ENCODE peak calls at places on chromosomes 7 and 10, in four cellular contexts. One of them, this sample, is unnamed. For H3K36me3, the result is how much of the 10 kb centered on the place peaks cover.

GRCh38 chr7:122137291-122138077 is 6.6 kb downstream of the AASS start:
- DNase-seq in body of pancreas: no peak
- DNase-seq in pancreas: no peak
- DNase-seq in cardiac muscle cell: peak
- DNase-seq in this sample: no peak

GRCh38 chr7:44665531-44666213 is 59.2 kb downstream of the OGDH start:
- DNase-seq in body of pancreas: no peak
- DNase-seq in pancreas: no peak
- DNase-seq in cardiac muscle cell: peak
- DNase-seq in this sample: no peak

GRCh38 chr7:111098011-111098925 is 7.3 kb downstream of the LRRN3 start:
- DNase-seq in body of pancreas: no peak
- DNase-seq in pancreas: no peak
- DNase-seq in cardiac muscle cell: peak
- DNase-seq in this sample: peak

GRCh38 chr7:148142660-148143248 is 447.8 kb upstream of the C7orf33 start:
- DNase-seq in body of pancreas: peak
- DNase-seq in pancreas: no peak
- DNase-seq in cardiac muscle cell: peak
- DNase-seq in this sample: no peak

GRCh38 chr7:112023786-112024185 is 182.4 kb downstream of the DOCK4 start:
- DNase-seq in body of pancreas: no peak
- DNase-seq in pancreas: no peak
- DNase-seq in cardiac muscle cell: no peak
- DNase-seq in this sample: no peak

GRCh38 chr10:79562135-79562756 is 2.0 kb upstream of the SFTPA2 start:
- DNase-seq in body of pancreas: peak
- DNase-seq in pancreas: peak
- DNase-seq in cardiac muscle cell: peak
- DNase-seq in this sample: peak

GRCh38 chr10:88147000-88147798 is 283.8 kb downstream of the PTEN start:
- DNase-seq in body of pancreas: peak
- DNase-seq in pancreas: no peak
- DNase-seq in cardiac muscle cell: no peak
- DNase-seq in this sample: no peak

GRCh38 chr7:80815733-80816132 is 103.1 kb downstream of the SEMA3C start:
- DNase-seq in body of pancreas: no peak
- DNase-seq in pancreas: no peak
- DNase-seq in cardiac muscle cell: no peak
- DNase-seq in this sample: no peak

GRCh38 chr10:48945441-48946143 is 6.0 kb upstream of the LRRC18 start:
- DNase-seq in body of pancreas: no peak
- DNase-seq in pancreas: no peak
- DNase-seq in cardiac muscle cell: no peak
- DNase-seq in this sample: no peak

GRCh38 chr10:132388901-132389630 is 7.9 kb upstream of the PWWP2B start:
- DNase-seq in body of pancreas: peak
- DNase-seq in pancreas: peak
- DNase-seq in cardiac muscle cell: no peak
- DNase-seq in this sample: no peak

GRCh38 chr10:7070950-7071349 is 339.9 kb downstream of the SFMBT2 start:
- DNase-seq in body of pancreas: no peak
- DNase-seq in pancreas: no peak
- DNase-seq in cardiac muscle cell: no peak
- DNase-seq in this sample: no peak

GRCh38 chr10:3059974-3060373 is 7.4 kb upstream of the PFKP start:
- DNase-seq in body of pancreas: no peak
- DNase-seq in pancreas: no peak
- DNase-seq in cardiac muscle cell: no peak
- DNase-seq in this sample: peak

GRCh38 chr7:28272461-28272877 is 91.9 kb upstream of the JAZF1 start:
- DNase-seq in body of pancreas: peak
- DNase-seq in pancreas: no peak
- DNase-seq in cardiac muscle cell: peak
- DNase-seq in this sample: peak

GRCh38 chr10:35307297-35307696 is 29.0 kb upstream of the CCNY start:
- DNase-seq in body of pancreas: no peak
- DNase-seq in pancreas: no peak
- DNase-seq in cardiac muscle cell: peak
- DNase-seq in this sample: no peak

GRCh38 chr10:120505056-120505455 is 48.0 kb downstream of the PLPP4 start:
- DNase-seq in body of pancreas: no peak
- DNase-seq in pancreas: no peak
- DNase-seq in cardiac muscle cell: no peak
- DNase-seq in this sample: no peak

GRCh38 chr10:3173173-3173878 is 744 bp upstream of the PITRM1 start:
- DNase-seq in body of pancreas: peak
- DNase-seq in pancreas: peak
- DNase-seq in cardiac muscle cell: no peak
- DNase-seq in this sample: peak

GRCh38 chr7:80063855-80064254 is 70.8 kb upstream of the GNAI1 start:
- DNase-seq in body of pancreas: no peak
- DNase-seq in pancreas: no peak
- DNase-seq in cardiac muscle cell: peak
- DNase-seq in this sample: no peak

GRCh38 chr10:91287276-91287675 is 66.8 kb downstream of the PCGF5 start:
- DNase-seq in body of pancreas: no peak
- DNase-seq in pancreas: no peak
- DNase-seq in cardiac muscle cell: no peak
- DNase-seq in this sample: no peak

GRCh38 chr7:143289421-143289820 is 1.3 kb downstream of the CASP2 start:
- DNase-seq in body of pancreas: no peak
- DNase-seq in pancreas: no peak
- DNase-seq in cardiac muscle cell: no peak
- DNase-seq in this sample: no peak

GRCh38 chr7:139940866-139941265 is 111.8 kb downstream of the TBXAS1 start:
- DNase-seq in body of pancreas: no peak
- DNase-seq in pancreas: no peak
- DNase-seq in cardiac muscle cell: peak
- DNase-seq in this sample: no peak

GRCh38 chr7:127588697-127589482 is 679 bp downstream of the ARF5 start:
- DNase-seq in body of pancreas: peak
- DNase-seq in pancreas: peak
- DNase-seq in cardiac muscle cell: peak
- DNase-seq in this sample: peak

GRCh38 chr10:125038637-125039036 is 96.7 kb downstream of the ZRANB1 start:
- DNase-seq in body of pancreas: peak
- DNase-seq in pancreas: no peak
- DNase-seq in cardiac muscle cell: no peak
- DNase-seq in this sample: peak
- TF ChIP-seq CTCF in body of pancreas: no peak
- TF ChIP-seq CTCF in pancreas: no peak
- TF ChIP-seq CTCF in cardiac muscle cell: peak
- TF ChIP-seq CTCF in this sample: no peak

DNA sequence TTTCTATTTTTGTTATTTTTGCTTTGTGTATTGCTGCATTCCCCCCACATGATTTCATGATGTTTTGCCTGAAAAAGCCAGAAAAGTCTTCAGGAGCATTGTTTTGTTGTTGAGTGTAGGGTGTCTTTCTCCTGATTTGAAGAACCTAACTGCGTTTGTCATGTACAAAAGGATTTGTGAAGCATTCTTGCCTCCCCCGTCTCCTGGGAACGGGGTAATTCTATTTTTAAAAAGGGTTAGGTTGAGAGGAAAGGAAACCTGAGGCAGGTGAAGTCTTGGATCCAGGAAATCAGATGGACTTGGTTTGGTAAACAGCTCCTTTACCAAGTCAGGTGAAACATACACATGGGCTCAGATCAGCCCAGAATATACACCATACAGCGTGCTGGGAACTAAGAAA is 26.0 kb upstream of the BTBD16 start:
- DNase-seq in body of pancreas: no peak
- DNase-seq in pancreas: no peak
- DNase-seq in cardiac muscle cell: no peak
- DNase-seq in this sample: no peak
- H3K4me3 ChIP-seq in body of pancreas: no peak
- H3K4me3 ChIP-seq in pancreas: no peak
- H3K4me3 ChIP-seq in cardiac muscle cell: no peak
- H3K4me3 ChIP-seq in this sample: no peak

GRCh38 chr7:97857544-97857943 is 14.7 kb downstream of the ASNS start:
- DNase-seq in body of pancreas: no peak
- DNase-seq in pancreas: no peak
- DNase-seq in cardiac muscle cell: no peak
- DNase-seq in this sample: no peak

GRCh38 chr7:97846945-97847344 is 25.3 kb downstream of the ASNS start:
- DNase-seq in body of pancreas: no peak
- DNase-seq in pancreas: no peak
- DNase-seq in cardiac muscle cell: no peak
- DNase-seq in this sample: no peak

GRCh38 chr7:97847791-97848190 is 24.4 kb downstream of the ASNS start:
- DNase-seq in body of pancreas: no peak
- DNase-seq in pancreas: no peak
- DNase-seq in cardiac muscle cell: no peak
- DNase-seq in this sample: no peak

GRCh38 chr7:97851725-97852124 is 20.5 kb downstream of the ASNS start:
- DNase-seq in body of pancreas: no peak
- DNase-seq in pancreas: no peak
- DNase-seq in cardiac muscle cell: peak
- DNase-seq in this sample: no peak
- H3K36me3 ChIP-seq in body of pancreas: under half
- H3K36me3 ChIP-seq in pancreas: under half
- H3K36me3 ChIP-seq in cardiac muscle cell: under half
- H3K36me3 ChIP-seq in this sample: under half

GRCh38 chr7:151725844-151726770 is 150.8 kb downstream of the PRKAG2 start:
- DNase-seq in body of pancreas: peak
- DNase-seq in pancreas: no peak
- DNase-seq in cardiac muscle cell: no peak
- DNase-seq in this sample: no peak
- TF ChIP-seq CTCF in body of pancreas: no peak
- TF ChIP-seq CTCF in pancreas: no peak
- TF ChIP-seq CTCF in cardiac muscle cell: no peak
- TF ChIP-seq CTCF in this sample: no peak

GRCh38 chr7:30598121-30598876 is 3.6 kb downstream of the GARS1 start:
- DNase-seq in body of pancreas: no peak
- DNase-seq in pancreas: no peak
- DNase-seq in cardiac muscle cell: peak
- DNase-seq in this sample: no peak

GRCh38 chr7:30595461-30596042 is 874 bp downstream of the GARS1 start:
- DNase-seq in body of pancreas: no peak
- DNase-seq in pancreas: no peak
- DNase-seq in cardiac muscle cell: peak
- DNase-seq in this sample: no peak

GRCh38 chr7:30594540-30595460 is at the start of gene GARS1:
- DNase-seq in body of pancreas: peak
- DNase-seq in pancreas: peak
- DNase-seq in cardiac muscle cell: peak
- DNase-seq in this sample: peak

GRCh38 chr7:30596043-30596641 is 1.5 kb downstream of the GARS1 start:
- DNase-seq in body of pancreas: peak
- DNase-seq in pancreas: no peak
- DNase-seq in cardiac muscle cell: peak
- DNase-seq in this sample: peak

GRCh38 chr7:30596721-30597120 is 2.0 kb downstream of the GARS1 start:
- DNase-seq in body of pancreas: no peak
- DNase-seq in pancreas: no peak
- DNase-seq in cardiac muscle cell: no peak
- DNase-seq in this sample: no peak
- H3K4me3 ChIP-seq in body of pancreas: no peak
- H3K4me3 ChIP-seq in pancreas: peak
- H3K4me3 ChIP-seq in cardiac muscle cell: peak
- H3K4me3 ChIP-seq in this sample: peak

DNA sequence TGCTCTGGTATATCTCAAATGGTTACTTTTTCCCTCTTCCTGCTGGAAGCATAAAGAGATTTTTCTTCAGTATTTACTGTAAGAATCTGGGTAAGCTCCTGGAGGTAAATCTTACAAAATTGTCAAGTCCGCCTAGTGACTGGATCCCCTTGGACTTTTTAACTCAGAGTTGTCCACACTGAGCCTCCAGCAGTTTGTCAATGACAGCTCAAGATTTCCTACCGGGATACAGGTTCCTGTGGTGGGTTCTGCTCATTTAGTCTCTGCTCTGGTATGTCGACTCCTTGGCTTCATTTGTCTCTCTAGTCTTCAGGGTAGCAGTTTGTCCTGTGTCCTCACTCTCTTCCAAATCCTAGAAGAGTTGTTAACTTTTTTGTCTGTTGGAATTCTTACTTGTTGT is 27.0 kb downstream of the GPR37 start:
- DNase-seq in body of pancreas: no peak
- DNase-seq in pancreas: no peak
- DNase-seq in cardiac muscle cell: no peak
- DNase-seq in this sample: no peak
- H3K36me3 ChIP-seq in body of pancreas: under half
- H3K36me3 ChIP-seq in pancreas: under half
- H3K36me3 ChIP-seq in cardiac muscle cell: under half
- H3K36me3 ChIP-seq in this sample: under half

This sample was measured in Caco-2.